ENCODE peak calls at places on chromosomes 13 and 19, in eight cellular contexts. One of them, this sample, is unnamed.

GRCh38 chr13:51769455-51770127 is 34.4 kb downstream of the DHRS12 start:
- DNase-seq in foreskin fibroblast: no peak
- DNase-seq in GM04504: no peak
- DNase-seq in T-cell: no peak
- DNase-seq in left cardiac atrium: peak
- DNase-seq in effector memory CD4-positive, alpha-beta T cell: no peak
- DNase-seq in T1000: no peak
- DNase-seq in left colon: no peak
- DNase-seq in this sample: no peak

GRCh38 chr13:73938375-73939070 is 195.7 kb downstream of the KLF12 start:
- DNase-seq in T-cell: no peak
- DNase-seq in GM04504: peak
- DNase-seq in T1000: no peak
- DNase-seq in effector memory CD4-positive, alpha-beta T cell: no peak
- DNase-seq in left colon: no peak
- DNase-seq in foreskin fibroblast: peak
- DNase-seq in left cardiac atrium: no peak
- DNase-seq in this sample: no peak

GRCh38 chr13:94346261-94347019 is 133.0 kb downstream of the DCT start:
- DNase-seq in left cardiac atrium: no peak
- DNase-seq in T-cell: no peak
- DNase-seq in foreskin fibroblast: no peak
- DNase-seq in effector memory CD4-positive, alpha-beta T cell: no peak
- DNase-seq in left colon: no peak
- DNase-seq in GM04504: no peak
- DNase-seq in T1000: no peak
- DNase-seq in this sample: no peak

GRCh38 chr19:6576869-6577281 is 14.1 kb downstream of the CD70 start:
- DNase-seq in effector memory CD4-positive, alpha-beta T cell: no peak
- DNase-seq in GM04504: no peak
- DNase-seq in left cardiac atrium: no peak
- DNase-seq in T-cell: no peak
- DNase-seq in left colon: peak
- DNase-seq in foreskin fibroblast: no peak
- DNase-seq in T1000: no peak
- DNase-seq in this sample: no peak

GRCh38 chr19:35754365-35755139 is 2.3 kb downstream of the HSPB6 start:
- DNase-seq in T1000: no peak
- DNase-seq in T-cell: no peak
- DNase-seq in foreskin fibroblast: peak
- DNase-seq in left cardiac atrium: no peak
- DNase-seq in GM04504: no peak
- DNase-seq in left colon: no peak
- DNase-seq in effector memory CD4-positive, alpha-beta T cell: no peak
- DNase-seq in this sample: no peak

GRCh38 chr13:41960195-41960699 is 662 bp downstream of the VWA8 start:
- DNase-seq in left colon: no peak
- DNase-seq in left cardiac atrium: no peak
- DNase-seq in T-cell: no peak
- DNase-seq in GM04504: no peak
- DNase-seq in effector memory CD4-positive, alpha-beta T cell: no peak
- DNase-seq in foreskin fibroblast: peak
- DNase-seq in T1000: no peak
- DNase-seq in this sample: no peak

GRCh38 chr13:108960006-108960405 is 330.6 kb downstream of the MYO16 start:
- DNase-seq in T-cell: no peak
- DNase-seq in left cardiac atrium: no peak
- DNase-seq in left colon: no peak
- DNase-seq in GM04504: no peak
- DNase-seq in T1000: no peak
- DNase-seq in foreskin fibroblast: no peak
- DNase-seq in effector memory CD4-positive, alpha-beta T cell: no peak
- DNase-seq in this sample: no peak

GRCh38 chr13:30376426-30377311 is 45.6 kb upstream of the UBE2L5 start:
- DNase-seq in T-cell: peak
- DNase-seq in left cardiac atrium: no peak
- DNase-seq in foreskin fibroblast: no peak
- DNase-seq in effector memory CD4-positive, alpha-beta T cell: peak
- DNase-seq in GM04504: no peak
- DNase-seq in T1000: no peak
- DNase-seq in left colon: peak
- DNase-seq in this sample: peak

GRCh38 chr19:21835810-21836444 is at the start of gene ZNF43:
- DNase-seq in GM04504: peak
- DNase-seq in effector memory CD4-positive, alpha-beta T cell: peak
- DNase-seq in T-cell: peak
- DNase-seq in left colon: peak
- DNase-seq in foreskin fibroblast: peak
- DNase-seq in left cardiac atrium: peak
- DNase-seq in T1000: peak
- DNase-seq in this sample: peak

GRCh38 chr19:44566984-44567383 is 37.5 kb upstream of the CEACAM20 start:
- DNase-seq in effector memory CD4-positive, alpha-beta T cell: no peak
- DNase-seq in foreskin fibroblast: no peak
- DNase-seq in T-cell: no peak
- DNase-seq in T1000: no peak
- DNase-seq in GM04504: no peak
- DNase-seq in left cardiac atrium: no peak
- DNase-seq in left colon: no peak
- DNase-seq in this sample: no peak

GRCh38 chr13:52405767-52406494 is at the start of gene THSD1:
- DNase-seq in T-cell: peak
- DNase-seq in GM04504: peak
- DNase-seq in left cardiac atrium: peak
- DNase-seq in effector memory CD4-positive, alpha-beta T cell: no peak
- DNase-seq in T1000: no peak
- DNase-seq in foreskin fibroblast: peak
- DNase-seq in left colon: no peak
- DNase-seq in this sample: peak

GRCh38 chr19:36420961-36421748 is 2.7 kb upstream of the ZFP82 start:
- DNase-seq in GM04504: no peak
- DNase-seq in foreskin fibroblast: peak
- DNase-seq in T-cell: no peak
- DNase-seq in effector memory CD4-positive, alpha-beta T cell: no peak
- DNase-seq in left cardiac atrium: peak
- DNase-seq in left colon: no peak
- DNase-seq in T1000: no peak
- DNase-seq in this sample: no peak

GRCh38 chr13:41520016-41520698 is 62.8 kb downstream of the RGCC start:
- DNase-seq in foreskin fibroblast: peak
- DNase-seq in T1000: no peak
- DNase-seq in left colon: no peak
- DNase-seq in effector memory CD4-positive, alpha-beta T cell: no peak
- DNase-seq in T-cell: no peak
- DNase-seq in GM04504: no peak
- DNase-seq in left cardiac atrium: no peak
- DNase-seq in this sample: no peak

GRCh38 chr13:45255253-45255987 is 54.6 kb upstream of the KCTD4 start:
- DNase-seq in left cardiac atrium: no peak
- DNase-seq in left colon: no peak
- DNase-seq in foreskin fibroblast: no peak
- DNase-seq in effector memory CD4-positive, alpha-beta T cell: no peak
- DNase-seq in GM04504: no peak
- DNase-seq in T1000: no peak
- DNase-seq in T-cell: no peak
- DNase-seq in this sample: no peak

GRCh38 chr13:99199541-99200432 is 867 bp upstream of the UBAC2 start:
- DNase-seq in effector memory CD4-positive, alpha-beta T cell: no peak
- DNase-seq in T1000: no peak
- DNase-seq in left colon: no peak
- DNase-seq in foreskin fibroblast: no peak
- DNase-seq in GM04504: no peak
- DNase-seq in T-cell: no peak
- DNase-seq in left cardiac atrium: no peak
- DNase-seq in this sample: no peak

GRCh38 chr13:40779796-40780285 is 8.9 kb upstream of the MRPS31 start:
- DNase-seq in T-cell: no peak
- DNase-seq in left cardiac atrium: no peak
- DNase-seq in left colon: no peak
- DNase-seq in foreskin fibroblast: no peak
- DNase-seq in GM04504: no peak
- DNase-seq in T1000: no peak
- DNase-seq in effector memory CD4-positive, alpha-beta T cell: no peak
- DNase-seq in this sample: no peak

GRCh38 chr13:26168276-26168814 is 53.8 kb downstream of the RNF6 start:
- DNase-seq in left cardiac atrium: no peak
- DNase-seq in T1000: no peak
- DNase-seq in GM04504: peak
- DNase-seq in effector memory CD4-positive, alpha-beta T cell: no peak
- DNase-seq in foreskin fibroblast: peak
- DNase-seq in left colon: no peak
- DNase-seq in T-cell: no peak
- DNase-seq in this sample: no peak

GRCh38 chr19:39890755-39891551 is 43.5 kb downstream of the FCGBP start:
- DNase-seq in foreskin fibroblast: no peak
- DNase-seq in T-cell: no peak
- DNase-seq in left colon: no peak
- DNase-seq in T1000: no peak
- DNase-seq in GM04504: no peak
- DNase-seq in effector memory CD4-positive, alpha-beta T cell: no peak
- DNase-seq in left cardiac atrium: no peak
- DNase-seq in this sample: no peak

GRCh38 chr19:14416743-14417214 is 2.4 kb downstream of the DDX39A start:
- DNase-seq in left cardiac atrium: no peak
- DNase-seq in T1000: no peak
- DNase-seq in T-cell: no peak
- DNase-seq in effector memory CD4-positive, alpha-beta T cell: no peak
- DNase-seq in GM04504: no peak
- DNase-seq in left colon: peak
- DNase-seq in foreskin fibroblast: peak
- DNase-seq in this sample: no peak

GRCh38 chr13:23377603-23378002 is 55.9 kb downstream of the SACS start:
- DNase-seq in T1000: no peak
- DNase-seq in foreskin fibroblast: no peak
- DNase-seq in GM04504: no peak
- DNase-seq in left colon: no peak
- DNase-seq in effector memory CD4-positive, alpha-beta T cell: no peak
- DNase-seq in T-cell: no peak
- DNase-seq in left cardiac atrium: no peak
- DNase-seq in this sample: no peak

GRCh38 chr13:85241045-85241444 is 558.2 kb downstream of the SLITRK6 start:
- DNase-seq in left colon: no peak
- DNase-seq in left cardiac atrium: no peak
- DNase-seq in T-cell: no peak
- DNase-seq in GM04504: no peak
- DNase-seq in foreskin fibroblast: peak
- DNase-seq in effector memory CD4-positive, alpha-beta T cell: no peak
- DNase-seq in T1000: no peak
- DNase-seq in this sample: no peak

GRCh38 chr13:42990147-42990990 is 1.7 kb downstream of the EPSTI1 start:
- DNase-seq in T1000: no peak
- DNase-seq in left colon: no peak
- DNase-seq in left cardiac atrium: no peak
- DNase-seq in foreskin fibroblast: peak
- DNase-seq in GM04504: no peak
- DNase-seq in effector memory CD4-positive, alpha-beta T cell: no peak
- DNase-seq in T-cell: no peak
- DNase-seq in this sample: peak

GRCh38 chr19:400976-401835 is 7.7 kb downstream of the C2CD4C start:
- DNase-seq in GM04504: no peak
- DNase-seq in left colon: peak
- DNase-seq in left cardiac atrium: no peak
- DNase-seq in foreskin fibroblast: no peak
- DNase-seq in effector memory CD4-positive, alpha-beta T cell: no peak
- DNase-seq in T-cell: no peak
- DNase-seq in T1000: no peak
- DNase-seq in this sample: no peak

GRCh38 chr13:44116562-44117315 is 237.0 kb downstream of the LACC1 start:
- DNase-seq in effector memory CD4-positive, alpha-beta T cell: no peak
- DNase-seq in left colon: no peak
- DNase-seq in T1000: no peak
- DNase-seq in T-cell: no peak
- DNase-seq in foreskin fibroblast: peak
- DNase-seq in GM04504: no peak
- DNase-seq in left cardiac atrium: peak
- DNase-seq in this sample: no peak

GRCh38 chr19:45848922-45849321 is 14.0 kb downstream of the SYMPK start:
- DNase-seq in effector memory CD4-positive, alpha-beta T cell: no peak
- DNase-seq in left colon: no peak
- DNase-seq in left cardiac atrium: no peak
- DNase-seq in foreskin fibroblast: peak
- DNase-seq in GM04504: no peak
- DNase-seq in T1000: no peak
- DNase-seq in T-cell: no peak
- DNase-seq in this sample: no peak

GRCh38 chr19:639251-640155 is at the start of gene FGF22:
- DNase-seq in effector memory CD4-positive, alpha-beta T cell: peak
- DNase-seq in GM04504: peak
- DNase-seq in T-cell: peak
- DNase-seq in left colon: peak
- DNase-seq in T1000: peak
- DNase-seq in foreskin fibroblast: peak
- DNase-seq in left cardiac atrium: peak
- DNase-seq in this sample: peak

GRCh38 chr13:21576424-21576823 is 27.5 kb downstream of the MICU2 start:
- DNase-seq in left cardiac atrium: no peak
- DNase-seq in foreskin fibroblast: peak
- DNase-seq in T-cell: no peak
- DNase-seq in T1000: no peak
- DNase-seq in effector memory CD4-positive, alpha-beta T cell: no peak
- DNase-seq in left colon: no peak
- DNase-seq in GM04504: no peak
- DNase-seq in this sample: no peak

GRCh38 chr13:51244637-51245405 is 22.6 kb downstream of the FAM124A start:
- DNase-seq in effector memory CD4-positive, alpha-beta T cell: no peak
- DNase-seq in left colon: no peak
- DNase-seq in T-cell: no peak
- DNase-seq in GM04504: no peak
- DNase-seq in foreskin fibroblast: no peak
- DNase-seq in left cardiac atrium: no peak
- DNase-seq in T1000: no peak
- DNase-seq in this sample: no peak

GRCh38 chr13:47119568-47120080 is 222.8 kb upstream of the HTR2A start:
- DNase-seq in T-cell: no peak
- DNase-seq in left colon: no peak
- DNase-seq in GM04504: no peak
- DNase-seq in T1000: no peak
- DNase-seq in effector memory CD4-positive, alpha-beta T cell: no peak
- DNase-seq in foreskin fibroblast: no peak
- DNase-seq in left cardiac atrium: no peak
- DNase-seq in this sample: no peak

GRCh38 chr13:106819413-106820180 is 251.7 kb upstream of the ARGLU1 start:
- DNase-seq in left colon: no peak
- DNase-seq in left cardiac atrium: no peak
- DNase-seq in foreskin fibroblast: no peak
- DNase-seq in T1000: no peak
- DNase-seq in T-cell: no peak
- DNase-seq in effector memory CD4-positive, alpha-beta T cell: no peak
- DNase-seq in GM04504: no peak
- DNase-seq in this sample: no peak

GRCh38 chr19:38989066-38989605 is 13.6 kb upstream of the FBXO17 start:
- DNase-seq in left cardiac atrium: no peak
- DNase-seq in T-cell: no peak
- DNase-seq in T1000: peak
- DNase-seq in foreskin fibroblast: peak
- DNase-seq in GM04504: no peak
- DNase-seq in effector memory CD4-positive, alpha-beta T cell: no peak
- DNase-seq in left colon: no peak
- DNase-seq in this sample: no peak

GRCh38 chr13:84651288-84651687 is 769.0 kb upstream of the SLITRK1 start:
- DNase-seq in left colon: no peak
- DNase-seq in T1000: peak
- DNase-seq in foreskin fibroblast: peak
- DNase-seq in GM04504: no peak
- DNase-seq in left cardiac atrium: peak
- DNase-seq in T-cell: no peak
- DNase-seq in effector memory CD4-positive, alpha-beta T cell: no peak
- DNase-seq in this sample: no peak

GRCh38 chr13:28854657-28855056 is 34.5 kb downstream of the MTUS2 start:
- DNase-seq in effector memory CD4-positive, alpha-beta T cell: no peak
- DNase-seq in T-cell: no peak
- DNase-seq in GM04504: no peak
- DNase-seq in left colon: no peak
- DNase-seq in T1000: no peak
- DNase-seq in left cardiac atrium: no peak
- DNase-seq in foreskin fibroblast: no peak
- DNase-seq in this sample: no peak

GRCh38 chr13:100644328-100644727 is 30.3 kb downstream of the TMTC4 start:
- DNase-seq in T-cell: no peak
- DNase-seq in left colon: no peak
- DNase-seq in effector memory CD4-positive, alpha-beta T cell: no peak
- DNase-seq in GM04504: no peak
- DNase-seq in foreskin fibroblast: no peak
- DNase-seq in T1000: no peak
- DNase-seq in left cardiac atrium: no peak
- DNase-seq in this sample: no peak

This sample was measured in central memory CD4-positive, alpha-beta T cell.